ENCODE peak calls at places on chromosome 15, in ten cellular contexts. T is activated CD4-positive, CD25-positive, alpha-beta regulatory T cell treated with anti-CD3 and anti-CD28 coated beads, Interleukin-2, amount 50 U/mL, for 72 hours; G is GM18507; W is GOT3; O is uterus; U is globus pallidus; B is T-cell; F is MG63; N is EL; C is iPS DF 19.7. I is an unnamed sample.

GRCh38 chr15:39908186-39908585 is 11.9 kb downstream of the GPR176 start:
- DNase-seq in U (no peak), G (no peak), T (no peak), N (peak), O (no peak), C (no peak), F (peak), B (no peak), W (no peak), I (peak)

GRCh38 chr15:67613708-67614107 is 71.2 kb downstream of the MAP2K5 start:
- DNase-seq in C (no peak), G (no peak), O (no peak), B (no peak), N (no peak), F (no peak), T (no peak), W (no peak), U (no peak), I (no peak)

GRCh38 chr15:47618216-47618615 is 99.1 kb upstream of the SEMA6D start:
- DNase-seq in O (no peak), N (no peak), W (no peak), T (no peak), C (no peak), F (no peak), G (no peak), U (peak), B (no peak), I (no peak)

GRCh38 chr15:79872358-79873017 is 24.3 kb downstream of the MTHFS start:
- DNase-seq in C (no peak), T (no peak), B (peak), G (no peak), N (peak), W (no peak), O (no peak), F (no peak), U (no peak), I (no peak)

GRCh38 chr15:57565326-57565725 is 26.4 kb upstream of the MYZAP start:
- DNase-seq in W (no peak), U (no peak), B (peak), T (no peak), G (no peak), C (no peak), F (no peak), N (no peak), O (no peak), I (no peak)

GRCh38 chr15:35305906-35306305 is 220.8 kb upstream of the NANOGP8 start:
- DNase-seq in W (no peak), C (no peak), B (no peak), O (no peak), U (no peak), F (no peak), T (no peak), G (no peak), N (peak), I (peak)

GRCh38 chr15:92495468-92495867 is 101.8 kb downstream of the ST8SIA2 start:
- DNase-seq in C (no peak), F (peak), T (no peak), G (no peak), W (no peak), O (no peak), B (no peak), U (no peak), N (no peak), I (no peak)

GRCh38 chr15:45276851-45277250 is 24.8 kb downstream of the SLC28A2 start:
- DNase-seq in O (no peak), N (peak), U (peak), B (no peak), F (no peak), C (no peak), T (no peak), W (no peak), G (no peak), I (no peak)

GRCh38 chr15:63358296-63359029 is 23.2 kb downstream of the CA12 start:
- DNase-seq in B (no peak), O (no peak), C (no peak), T (no peak), N (no peak), G (no peak), U (no peak), W (no peak), F (no peak), I (no peak)